ENCODE peak calls at places on chromosome 19, in six cellular contexts. Z, P, K, B, F and T are unnamed samples.

GRCh38 chr19:6723738-6724137 is 3.3 kb upstream of the C3 start:
- DNase-seq in Z (peak), P (no peak), K (peak), B (no peak), F (peak), T (no peak)

GRCh38 chr19:5826531-5827341 is 12.8 kb downstream of the FUT6 start:
- DNase-seq in Z (no peak), P (peak), K (peak), B (no peak), F (no peak), T (peak)

GRCh38 chr19:7191946-7192691 is 102.1 kb downstream of the INSR start:
- DNase-seq in Z (no peak), P (no peak), K (no peak), B (peak), F (no peak), T (no peak)

GRCh38 chr19:10289167-10289835 is 451 bp upstream of the ICAM5 start:
- DNase-seq in Z (peak), P (peak), K (peak), B (no peak), F (peak), T (peak)

GRCh38 chr19:49447485-49448431 is 3.9 kb downstream of the PIH1D1 start:
- DNase-seq in Z (no peak), P (peak), K (no peak), B (no peak), F (no peak), T (peak)

GRCh38 chr19:5719274-5719960 is 529 bp downstream of the LONP1 start:
- DNase-seq in Z (peak), P (no peak), K (peak), B (no peak), F (peak), T (peak)

GRCh38 chr19:53947624-53948023 is 15.1 kb upstream of the CACNG8 start:
- DNase-seq in Z (no peak), P (peak), K (no peak), B (no peak), F (no peak), T (no peak)

GRCh38 chr19:48575931-48576622 is 24.1 kb downstream of the SULT2B1 start:
- DNase-seq in Z (no peak), P (no peak), K (no peak), B (no peak), F (no peak), T (no peak)

GRCh38 chr19:29308977-29309520 is 96.1 kb upstream of the UQCRFS1 start:
- DNase-seq in Z (no peak), P (no peak), K (no peak), B (no peak), F (no peak), T (no peak)

GRCh38 chr19:34306213-34306661 is 51.9 kb downstream of the GARRE1 start:
- DNase-seq in Z (no peak), P (no peak), K (peak), B (no peak), F (no peak), T (no peak)

GRCh38 chr19:10189631-10190425 is 4.9 kb downstream of the DNMT1 start:
- DNase-seq in Z (peak), P (no peak), K (no peak), B (no peak), F (no peak), T (no peak)

GRCh38 chr19:39413269-39413902 is 917 bp downstream of the PLEKHG2 start:
- DNase-seq in Z (peak), P (no peak), K (no peak), B (no peak), F (peak), T (no peak)

GRCh38 chr19:47111081-47111589 is 2.4 kb downstream of the ZC3H4 start:
- DNase-seq in Z (no peak), P (no peak), K (no peak), B (no peak), F (peak), T (no peak)

GRCh38 chr19:9735986-9736385 is 32.6 kb downstream of the ZNF846 start:
- DNase-seq in Z (no peak), P (no peak), K (no peak), B (no peak), F (no peak), T (no peak)

GRCh38 chr19:3178973-3179738 is 587 bp downstream of the S1PR4 start:
- DNase-seq in Z (no peak), P (no peak), K (no peak), B (no peak), F (no peak), T (no peak)

GRCh38 chr19:45279587-45280192 is 28.6 kb downstream of the MARK4 start:
- DNase-seq in Z (no peak), P (no peak), K (no peak), B (no peak), F (no peak), T (no peak)

GRCh38 chr19:17873661-17874422 is 2.1 kb downstream of the SLC5A5 start:
- DNase-seq in Z (peak), P (peak), K (peak), B (no peak), F (peak), T (peak)

GRCh38 chr19:780935-781334 is 16.3 kb upstream of the PTBP1 start:
- DNase-seq in Z (no peak), P (no peak), K (no peak), B (no peak), F (no peak), T (no peak)

GRCh38 chr19:13103961-13104847 is 1.5 kb upstream of the LYL1 start:
- DNase-seq in Z (no peak), P (no peak), K (no peak), B (peak), F (peak), T (no peak)

GRCh38 chr19:50798116-50798942 is 8.1 kb downstream of the ACP4 start:
- DNase-seq in Z (no peak), P (no peak), K (no peak), B (no peak), F (no peak), T (no peak)

GRCh38 chr19:11201791-11202190 is 4.4 kb upstream of the KANK2 start:
- DNase-seq in Z (no peak), P (no peak), K (peak), B (no peak), F (no peak), T (no peak)

GRCh38 chr19:11088508-11089253 is 582 bp upstream of the LDLR start:
- DNase-seq in Z (no peak), P (no peak), K (no peak), B (no peak), F (no peak), T (no peak)

GRCh38 chr19:10829967-10830366 is 6.0 kb downstream of the TMED1 start:
- DNase-seq in Z (no peak), P (no peak), K (no peak), B (no peak), F (no peak), T (no peak)

GRCh38 chr19:51002542-51003311 is 1.3 kb upstream of the KLK8 start:
- DNase-seq in Z (no peak), P (peak), K (peak), B (no peak), F (no peak), T (peak)

GRCh38 chr19:55486043-55486970 is 1.3 kb downstream of the NAT14 start:
- DNase-seq in Z (no peak), P (no peak), K (peak), B (no peak), F (no peak), T (no peak)

GRCh38 chr19:23436944-23437343 is 41.7 kb upstream of the ZNF91 start:
- DNase-seq in Z (no peak), P (no peak), K (no peak), B (no peak), F (no peak), T (no peak)

GRCh38 chr19:34181111-34181864 is 9.0 kb downstream of the LSM14A start:
- DNase-seq in Z (peak), P (no peak), K (peak), B (no peak), F (no peak), T (peak)

GRCh38 chr19:56866563-56866962 is 26.0 kb upstream of the PEG3 start:
- DNase-seq in Z (no peak), P (no peak), K (no peak), B (no peak), F (no peak), T (no peak)

GRCh38 chr19:31546561-31546960 is 197.3 kb upstream of the TSHZ3 start:
- DNase-seq in Z (no peak), P (no peak), K (no peak), B (no peak), F (no peak), T (no peak)

GRCh38 chr19:28350037-28350436 is 862.9 kb downstream of the UQCRFS1 start:
- DNase-seq in Z (no peak), P (no peak), K (no peak), B (no peak), F (no peak), T (no peak)

GRCh38 chr19:45177817-45178261 is at the start of gene TRAPPC6A:
- DNase-seq in Z (peak), P (no peak), K (peak), B (no peak), F (no peak), T (peak)